ENCODE peak calls at places on chromosomes 2 and 18, in six cellular contexts. Q is COR-L47, Y is NT2/D1, J is AG10803, K is EL, I is AG09319. X is an unnamed sample.

GRCh38 chr18:58520964-58521363 is 107.9 kb downstream of the ALPK2 start:
- DNase-seq in K (peak; percentile 43), Q (no peak), J (no peak), Y (no peak), I (no peak), X (no peak)

GRCh38 chr2:203873921-203874631 is 6.5 kb downstream of the CTLA4 start:
- DNase-seq in Q (peak; percentile 3), I (no peak), K (no peak), J (no peak), Y (peak; percentile 6), X (no peak)

GRCh38 chr2:3523551-3524041 is 4.3 kb upstream of the ADI1 start:
- DNase-seq in J (peak; percentile 56), I (no peak), Q (no peak), Y (no peak), K (peak; percentile 47), X (no peak)

GRCh38 chr2:88159955-88160415 is 10.2 kb upstream of the THNSL2 start:
- DNase-seq in I (peak; percentile 37), J (peak; percentile 77), Q (peak; percentile 49), K (peak; percentile 58), Y (peak; percentile 49), X (peak; percentile 56)

GRCh38 chr18:78979058-78979680 is 449 bp upstream of the SALL3 start:
- DNase-seq in Q (no peak), J (no peak), Y (no peak), I (no peak), K (no peak), X (peak; percentile 45)

GRCh38 chr2:61639721-61640120 is 101.6 kb upstream of the XPO1 start:
- DNase-seq in Q (no peak), J (no peak), I (no peak), Y (no peak), K (no peak), X (no peak)

GRCh38 chr2:210459925-210460862 is 16.4 kb downstream of the LANCL1 start:
- DNase-seq in J (no peak), Y (no peak), Q (no peak), K (no peak), I (no peak), X (no peak)

GRCh38 chr18:1050012-1050657 is 145.5 kb downstream of the ADCYAP1 start:
- DNase-seq in Q (no peak), I (no peak), J (peak; percentile 6), K (peak; percentile 6), Y (no peak), X (no peak)

GRCh38 chr18:70232251-70232650 is 26.8 kb upstream of the RTTN start:
- DNase-seq in J (no peak), I (no peak), Y (no peak), K (no peak), Q (no peak), X (no peak)

GRCh38 chr18:36326771-36327170 is 29.3 kb downstream of the FHOD3 start:
- DNase-seq in J (no peak), K (no peak), I (no peak), Q (no peak), Y (no peak), X (no peak)

GRCh38 chr18:2961828-2962227 is 51.1 kb downstream of the LPIN2 start:
- DNase-seq in K (no peak), I (no peak), Q (no peak), J (peak; percentile 62), Y (no peak), X (no peak)

GRCh38 chr2:70748002-70748779 is 19.8 kb downstream of the ADD2 start:
- DNase-seq in K (no peak), Y (no peak), J (no peak), I (no peak), Q (peak; percentile 3), X (no peak)

GRCh38 chr2:191441761-191442160 is 196.6 kb downstream of the MYO1B start:
- DNase-seq in Y (no peak), J (peak; percentile 88), K (peak; percentile 68), I (peak; percentile 14), Q (no peak), X (no peak)

GRCh38 chr2:55109219-55109891 is 59.1 kb upstream of the RTN4 start:
- DNase-seq in J (peak; percentile 49), K (peak; percentile 87), Y (no peak), I (no peak), Q (peak; percentile 31), X (no peak)

GRCh38 chr2:195407782-195408181 is 249.2 kb upstream of the SLC39A10 start:
- DNase-seq in Y (no peak), J (peak; percentile 13), Q (no peak), K (peak; percentile 23), I (no peak), X (no peak)

GRCh38 chr18:13501896-13502295 is 224.5 kb downstream of the FAM210A start:
- DNase-seq in K (no peak), I (no peak), Q (no peak), Y (no peak), J (no peak), X (no peak)

GRCh38 chr2:109269956-109270757 is 141.2 kb downstream of the SH3RF3 start:
- DNase-seq in I (no peak), K (no peak), Y (no peak), Q (no peak), J (no peak), X (no peak)

GRCh38 chr2:189751080-189751658 is 11.4 kb downstream of the OSGEPL1 start:
- DNase-seq in Y (peak; percentile 20), I (no peak), K (peak; percentile 48), J (peak; percentile 26), Q (peak; percentile 25), X (peak; percentile 60)

GRCh38 chr2:138035597-138036217 is 71.4 kb downstream of the HNMT start:
- DNase-seq in K (peak; percentile 2), Q (no peak), Y (no peak), J (peak; percentile 67), I (no peak), X (no peak)

GRCh38 chr2:234623521-234623991 is 126.7 kb upstream of the ARL4C start:
- DNase-seq in K (no peak), Q (no peak), J (no peak), I (no peak), Y (no peak), X (no peak)

GRCh38 chr18:21167641-21168372 is 56.2 kb upstream of the ROCK1 start:
- DNase-seq in J (no peak), Y (peak; percentile 35), K (no peak), I (no peak), Q (peak; percentile 100), X (no peak)

GRCh38 chr2:218000137-218000536 is 2.7 kb downstream of the TNS1 start:
- DNase-seq in I (no peak), Q (no peak), K (peak; percentile 60), J (peak; percentile 91), Y (no peak), X (no peak)

GRCh38 chr2:27428978-27429541 is 629 bp downstream of the NRBP1 start:
- DNase-seq in Y (peak; percentile 69), J (peak; percentile 84), Q (peak; percentile 67), I (peak; percentile 61), K (peak; percentile 87), X (peak; percentile 91)

GRCh38 chr2:893311-893710 is 57.3 kb upstream of the SNTG2 start:
- DNase-seq in Y (peak; percentile 90), Q (no peak), J (peak; percentile 6), K (peak; percentile 14), I (no peak), X (peak; percentile 23)

GRCh38 chr18:23422751-23423418 is 30.2 kb upstream of the RIOK3 start:
- DNase-seq in K (peak; percentile 76), I (no peak), Y (no peak), J (peak; percentile 85), Q (peak; percentile 54), X (no peak)

GRCh38 chr2:234164499-234165409 is 114.3 kb downstream of the SPP2 start:
- DNase-seq in I (no peak), Q (no peak), Y (no peak), J (no peak), K (no peak), X (no peak)

GRCh38 chr2:100786297-100786658 is 33.7 kb upstream of the NPAS2 start:
- DNase-seq in K (peak; percentile 89), Q (no peak), J (peak; percentile 86), Y (no peak), I (peak; percentile 59), X (no peak)

GRCh38 chr18:30280861-30281470 is 761.6 kb downstream of the DSC3 start:
- DNase-seq in Q (peak; percentile 58), J (peak; percentile 49), Y (peak; percentile 25), I (peak; percentile 18), K (peak; percentile 45), X (peak; percentile 63)

GRCh38 chr2:173415663-173416469 is 61.2 kb downstream of the CDCA7 start:
- DNase-seq in J (no peak), Q (no peak), K (no peak), Y (no peak), I (no peak), X (no peak)